ENCODE peak calls at places on chromosomes 1 and 21, in six cellular contexts. One of them, this sample, is unnamed. For H3K27me3, the result is how much of the 10 kb centered on the place peaks cover.

GRCh38 chr21:35136586-35137254 is 87.6 kb upstream of the RUNX1 start:
- DNase-seq in Peyer's patch: no peak
- DNase-seq in fibroblast of lung: peak
- DNase-seq in colonic mucosa: peak
- DNase-seq in thoracic aorta: no peak
- DNase-seq in tibial artery: no peak
- DNase-seq in this sample: no peak

GRCh38 chr1:4375812-4376211 is 278.6 kb upstream of the AJAP1 start:
- DNase-seq in Peyer's patch: no peak
- DNase-seq in fibroblast of lung: peak
- DNase-seq in colonic mucosa: no peak
- DNase-seq in thoracic aorta: no peak
- DNase-seq in tibial artery: no peak
- DNase-seq in this sample: no peak

GRCh38 chr1:145845514-145846161 is at the start of gene NUDT17:
- DNase-seq in Peyer's patch: peak
- DNase-seq in fibroblast of lung: peak
- DNase-seq in colonic mucosa: peak
- DNase-seq in thoracic aorta: peak
- DNase-seq in tibial artery: peak
- DNase-seq in this sample: peak

GRCh38 chr1:8093221-8093980 is 67.3 kb upstream of the ERRFI1 start:
- DNase-seq in Peyer's patch: peak
- DNase-seq in fibroblast of lung: no peak
- DNase-seq in colonic mucosa: no peak
- DNase-seq in thoracic aorta: no peak
- DNase-seq in tibial artery: no peak
- DNase-seq in this sample: no peak

GRCh38 chr1:148263128-148263905 is 111.2 kb upstream of the NBPF11 start:
- DNase-seq in Peyer's patch: peak
- DNase-seq in fibroblast of lung: peak
- DNase-seq in colonic mucosa: peak
- DNase-seq in thoracic aorta: peak
- DNase-seq in tibial artery: peak
- DNase-seq in this sample: peak

GRCh38 chr1:100736324-100736723 is 16.8 kb downstream of the VCAM1 start:
- DNase-seq in Peyer's patch: no peak
- DNase-seq in fibroblast of lung: peak
- DNase-seq in colonic mucosa: no peak
- DNase-seq in thoracic aorta: no peak
- DNase-seq in tibial artery: no peak
- DNase-seq in this sample: no peak

GRCh38 chr1:14415396-14415795 is 183.1 kb upstream of the KAZN start:
- DNase-seq in Peyer's patch: no peak
- DNase-seq in fibroblast of lung: no peak
- DNase-seq in colonic mucosa: no peak
- DNase-seq in thoracic aorta: no peak
- DNase-seq in tibial artery: no peak
- DNase-seq in this sample: no peak

GRCh38 chr1:30657131-30658013 is 66.0 kb downstream of the MATN1 start:
- DNase-seq in Peyer's patch: peak
- DNase-seq in fibroblast of lung: no peak
- DNase-seq in colonic mucosa: peak
- DNase-seq in thoracic aorta: no peak
- DNase-seq in tibial artery: no peak
- DNase-seq in this sample: no peak

GRCh38 chr21:37281579-37281978 is 14.4 kb upstream of the VPS26C start:
- DNase-seq in Peyer's patch: no peak
- DNase-seq in fibroblast of lung: no peak
- DNase-seq in colonic mucosa: no peak
- DNase-seq in thoracic aorta: no peak
- DNase-seq in tibial artery: no peak
- DNase-seq in this sample: no peak

GRCh38 chr1:6045561-6045960 is at the start of gene KCNAB2:
- DNase-seq in Peyer's patch: no peak
- DNase-seq in fibroblast of lung: no peak
- DNase-seq in colonic mucosa: no peak
- DNase-seq in thoracic aorta: no peak
- DNase-seq in tibial artery: no peak
- DNase-seq in this sample: no peak

GRCh38 chr1:155001438-155001687 is 1.2 kb upstream of the ZBTB7B start:
- DNase-seq in Peyer's patch: no peak
- DNase-seq in fibroblast of lung: no peak
- DNase-seq in colonic mucosa: no peak
- DNase-seq in thoracic aorta: no peak
- DNase-seq in tibial artery: no peak
- DNase-seq in this sample: no peak

GRCh38 chr1:147072371-147073061 is 99.8 kb downstream of the PRKAB2 start:
- DNase-seq in Peyer's patch: no peak
- DNase-seq in fibroblast of lung: no peak
- DNase-seq in colonic mucosa: no peak
- DNase-seq in thoracic aorta: no peak
- DNase-seq in tibial artery: no peak
- DNase-seq in this sample: no peak

GRCh38 chr1:162150112-162150511 is 80.6 kb downstream of the NOS1AP start:
- DNase-seq in Peyer's patch: no peak
- DNase-seq in fibroblast of lung: no peak
- DNase-seq in colonic mucosa: no peak
- DNase-seq in thoracic aorta: no peak
- DNase-seq in tibial artery: no peak
- DNase-seq in this sample: no peak

GRCh38 chr1:165824269-165824643 is 3.2 kb upstream of the UCK2 start:
- DNase-seq in Peyer's patch: no peak
- DNase-seq in fibroblast of lung: no peak
- DNase-seq in colonic mucosa: no peak
- DNase-seq in thoracic aorta: no peak
- DNase-seq in tibial artery: no peak
- DNase-seq in this sample: no peak

GRCh38 chr1:93442276-93442675 is 5.6 kb upstream of the FNBP1L start:
- DNase-seq in Peyer's patch: peak
- DNase-seq in fibroblast of lung: no peak
- DNase-seq in colonic mucosa: peak
- DNase-seq in thoracic aorta: no peak
- DNase-seq in tibial artery: no peak
- DNase-seq in this sample: no peak

GRCh38 chr1:155920717-155921116 is 9.6 kb upstream of the RIT1 start:
- DNase-seq in Peyer's patch: no peak
- DNase-seq in fibroblast of lung: no peak
- DNase-seq in colonic mucosa: no peak
- DNase-seq in thoracic aorta: no peak
- DNase-seq in tibial artery: no peak
- DNase-seq in this sample: no peak

GRCh38 chr1:27332536-27333281 is 9.1 kb upstream of the SYTL1 start:
- DNase-seq in Peyer's patch: no peak
- DNase-seq in fibroblast of lung: no peak
- DNase-seq in colonic mucosa: no peak
- DNase-seq in thoracic aorta: no peak
- DNase-seq in tibial artery: no peak
- DNase-seq in this sample: peak

GRCh38 chr1:6507037-6507428 is 15.6 kb upstream of the PLEKHG5 start:
- DNase-seq in Peyer's patch: no peak
- DNase-seq in fibroblast of lung: no peak
- DNase-seq in colonic mucosa: no peak
- DNase-seq in thoracic aorta: no peak
- DNase-seq in tibial artery: no peak
- DNase-seq in this sample: no peak

GRCh38 chr1:1121611-1122077 is 5.8 kb upstream of the C1orf159 start:
- DNase-seq in Peyer's patch: no peak
- DNase-seq in fibroblast of lung: no peak
- DNase-seq in colonic mucosa: peak
- DNase-seq in thoracic aorta: no peak
- DNase-seq in tibial artery: no peak
- DNase-seq in this sample: no peak

GRCh38 chr1:161258439-161259386 is at the start of gene PCP4L1:
- DNase-seq in Peyer's patch: peak
- DNase-seq in fibroblast of lung: peak
- DNase-seq in colonic mucosa: peak
- DNase-seq in thoracic aorta: no peak
- DNase-seq in tibial artery: no peak
- DNase-seq in this sample: peak

GRCh38 chr1:6775644-6776043 is 9.6 kb upstream of the CAMTA1 start:
- DNase-seq in Peyer's patch: no peak
- DNase-seq in fibroblast of lung: no peak
- DNase-seq in colonic mucosa: no peak
- DNase-seq in thoracic aorta: no peak
- DNase-seq in tibial artery: no peak
- DNase-seq in this sample: no peak

GRCh38 chr1:117346206-117346928 is 20.9 kb upstream of the MAN1A2 start:
- DNase-seq in Peyer's patch: no peak
- DNase-seq in fibroblast of lung: peak
- DNase-seq in colonic mucosa: no peak
- DNase-seq in thoracic aorta: no peak
- DNase-seq in tibial artery: no peak
- DNase-seq in this sample: no peak

DNA sequence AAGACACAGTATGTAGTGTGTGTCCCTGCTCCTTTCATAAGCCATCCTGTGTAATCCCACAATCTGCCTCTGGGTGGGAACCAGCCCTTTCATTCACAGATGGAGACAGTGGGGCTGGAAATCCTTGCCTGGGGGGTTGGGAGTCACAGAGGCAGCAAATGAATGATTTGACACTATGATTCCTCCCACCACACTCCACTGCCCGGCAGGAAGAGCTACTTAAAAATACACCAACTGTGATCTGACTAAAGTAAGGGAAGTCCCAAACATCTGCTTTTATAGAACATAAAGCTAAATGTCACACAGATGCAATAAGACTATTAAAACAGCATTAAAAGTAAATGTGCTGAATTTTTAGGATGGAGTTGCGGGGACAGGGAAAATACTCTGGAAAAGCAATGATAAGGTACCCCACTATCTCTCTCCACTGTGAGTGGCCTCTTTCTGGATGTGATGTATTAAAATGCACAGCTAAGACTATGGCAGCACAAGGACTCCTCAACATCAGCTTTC is 4.3 kb downstream of the PARP1 start:
- DNase-seq in Peyer's patch: no peak
- DNase-seq in fibroblast of lung: peak
- DNase-seq in colonic mucosa: no peak
- DNase-seq in thoracic aorta: no peak
- DNase-seq in tibial artery: no peak
- DNase-seq in this sample: peak
- TF ChIP-seq CTCF in Peyer's patch: no peak
- TF ChIP-seq CTCF in fibroblast of lung: peak
- TF ChIP-seq CTCF in colonic mucosa: no peak
- TF ChIP-seq CTCF in thoracic aorta: no peak
- TF ChIP-seq CTCF in tibial artery: no peak
- TF ChIP-seq CTCF in this sample: no peak

DNA sequence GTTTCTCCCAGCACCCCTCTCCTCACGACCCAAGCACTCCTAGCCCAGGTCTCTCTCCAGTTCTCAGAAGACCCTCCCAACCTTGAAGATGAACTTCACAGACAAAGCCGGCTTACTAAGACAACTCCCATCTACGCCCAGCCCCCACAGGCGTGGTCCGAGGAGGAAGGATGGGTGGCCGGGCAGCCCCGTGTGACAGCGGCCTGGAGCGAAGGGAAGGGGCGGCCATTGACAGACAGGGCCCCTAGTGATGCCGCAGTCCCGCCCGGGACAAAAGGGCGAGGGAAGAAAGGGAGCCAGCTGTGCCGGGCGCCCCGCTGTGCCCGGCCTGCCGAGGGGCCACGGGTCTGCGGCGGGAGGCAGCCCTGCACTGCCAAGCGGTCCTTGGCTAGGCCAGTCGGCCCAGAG is 6.9 kb downstream of the PAX7 start:
- DNase-seq in Peyer's patch: no peak
- DNase-seq in fibroblast of lung: no peak
- DNase-seq in colonic mucosa: no peak
- DNase-seq in thoracic aorta: no peak
- DNase-seq in tibial artery: no peak
- DNase-seq in this sample: no peak
- H3K27me3 ChIP-seq in Peyer's patch: half or more
- H3K27me3 ChIP-seq in fibroblast of lung: half or more
- H3K27me3 ChIP-seq in colonic mucosa: half or more
- H3K27me3 ChIP-seq in thoracic aorta: under half
- H3K27me3 ChIP-seq in tibial artery: under half
- H3K27me3 ChIP-seq in this sample: half or more

GRCh38 chr1:116126281-116126680 is 15.1 kb downstream of the MAB21L3 start:
- DNase-seq in Peyer's patch: no peak
- DNase-seq in fibroblast of lung: no peak
- DNase-seq in colonic mucosa: no peak
- DNase-seq in thoracic aorta: no peak
- DNase-seq in tibial artery: no peak
- DNase-seq in this sample: no peak

GRCh38 chr1:116125761-116126160 is 14.6 kb downstream of the MAB21L3 start:
- DNase-seq in Peyer's patch: peak
- DNase-seq in fibroblast of lung: no peak
- DNase-seq in colonic mucosa: peak
- DNase-seq in thoracic aorta: no peak
- DNase-seq in tibial artery: no peak
- DNase-seq in this sample: no peak

GRCh38 chr1:116127848-116128540 is 16.8 kb downstream of the MAB21L3 start:
- DNase-seq in Peyer's patch: no peak
- DNase-seq in fibroblast of lung: no peak
- DNase-seq in colonic mucosa: no peak
- DNase-seq in thoracic aorta: no peak
- DNase-seq in tibial artery: no peak
- DNase-seq in this sample: no peak

GRCh38 chr1:116128669-116129068 is 17.5 kb downstream of the MAB21L3 start:
- DNase-seq in Peyer's patch: no peak
- DNase-seq in fibroblast of lung: no peak
- DNase-seq in colonic mucosa: no peak
- DNase-seq in thoracic aorta: no peak
- DNase-seq in tibial artery: no peak
- DNase-seq in this sample: no peak

GRCh38 chr1:116127123-116127847 is 16.1 kb downstream of the MAB21L3 start:
- DNase-seq in Peyer's patch: no peak
- DNase-seq in fibroblast of lung: no peak
- DNase-seq in colonic mucosa: no peak
- DNase-seq in thoracic aorta: no peak
- DNase-seq in tibial artery: no peak
- DNase-seq in this sample: no peak
- H3K4me3 ChIP-seq in Peyer's patch: no peak
- H3K4me3 ChIP-seq in fibroblast of lung: no peak
- H3K4me3 ChIP-seq in colonic mucosa: no peak
- H3K4me3 ChIP-seq in thoracic aorta: no peak
- H3K4me3 ChIP-seq in tibial artery: no peak
- H3K4me3 ChIP-seq in this sample: no peak

GRCh38 chr21:43623588-43623987 is 35.7 kb downstream of the HSF2BP start:
- DNase-seq in Peyer's patch: no peak
- DNase-seq in fibroblast of lung: no peak
- DNase-seq in colonic mucosa: no peak
- DNase-seq in thoracic aorta: no peak
- DNase-seq in tibial artery: no peak
- DNase-seq in this sample: no peak

GRCh38 chr21:43622796-43623195 is 36.5 kb downstream of the HSF2BP start:
- DNase-seq in Peyer's patch: no peak
- DNase-seq in fibroblast of lung: no peak
- DNase-seq in colonic mucosa: no peak
- DNase-seq in thoracic aorta: no peak
- DNase-seq in tibial artery: no peak
- DNase-seq in this sample: no peak

GRCh38 chr21:43618940-43619339 is 40.3 kb downstream of the HSF2BP start:
- DNase-seq in Peyer's patch: peak
- DNase-seq in fibroblast of lung: no peak
- DNase-seq in colonic mucosa: peak
- DNase-seq in thoracic aorta: no peak
- DNase-seq in tibial artery: no peak
- DNase-seq in this sample: no peak

GRCh38 chr21:43619344-43619743 is 39.9 kb downstream of the HSF2BP start:
- DNase-seq in Peyer's patch: no peak
- DNase-seq in fibroblast of lung: no peak
- DNase-seq in colonic mucosa: peak
- DNase-seq in thoracic aorta: no peak
- DNase-seq in tibial artery: no peak
- DNase-seq in this sample: no peak

GRCh38 chr21:43619856-43620255 is 39.4 kb downstream of the HSF2BP start:
- DNase-seq in Peyer's patch: no peak
- DNase-seq in fibroblast of lung: no peak
- DNase-seq in colonic mucosa: no peak
- DNase-seq in thoracic aorta: no peak
- DNase-seq in tibial artery: no peak
- DNase-seq in this sample: no peak
- TF ChIP-seq CTCF in Peyer's patch: no peak
- TF ChIP-seq CTCF in fibroblast of lung: no peak
- TF ChIP-seq CTCF in colonic mucosa: peak
- TF ChIP-seq CTCF in thoracic aorta: no peak
- TF ChIP-seq CTCF in tibial artery: no peak
- TF ChIP-seq CTCF in this sample: no peak